ENCODE peak calls at places on chromosomes 5 and 9, in six cellular contexts. A is suprapubic skin; M is CD4-positive, alpha-beta memory T cell; F is PC-9; D is naive thymus-derived CD4-positive, alpha-beta T cell; R is Peyer's patch. N is an unnamed sample.

GRCh38 chr9:99430301-99430700 is 208.2 kb downstream of the SEC61B start:
- DNase-seq in A (no peak), M (no peak), F (no peak), D (no peak), R (no peak), N (no peak)

GRCh38 chr9:21710792-21711191 is 91.6 kb upstream of the MTAP start:
- DNase-seq in A (no peak), M (peak; percentile 13), F (no peak), D (peak; percentile 1), R (no peak), N (no peak)

GRCh38 chr5:81513982-81514381 is 120.0 kb upstream of the ACOT12 start:
- DNase-seq in A (no peak), M (peak; percentile 10), F (no peak), D (no peak), R (no peak), N (no peak)

GRCh38 chr9:136201174-136201573 is 3.8 kb downstream of the LHX3 start:
- DNase-seq in A (no peak), M (no peak), F (no peak), D (no peak), R (no peak), N (no peak)

GRCh38 chr9:18379073-18379811 is 94.7 kb upstream of the ADAMTSL1 start:
- DNase-seq in A (no peak), M (no peak), F (peak; percentile 12), D (no peak), R (no peak), N (no peak)

GRCh38 chr9:125884196-125884595 is 137.0 kb downstream of the PBX3 start:
- DNase-seq in A (no peak), M (no peak), F (no peak), D (no peak), R (no peak), N (no peak)

GRCh38 chr5:172089298-172090117 is 83.1 kb upstream of the FBXW11 start:
- DNase-seq in A (no peak), M (no peak), F (no peak), D (no peak), R (no peak), N (no peak)

GRCh38 chr5:92435781-92436180 is 1052.7 kb upstream of the ARRDC3 start:
- DNase-seq in A (no peak), M (no peak), F (no peak), D (no peak), R (no peak), N (no peak)

GRCh38 chr9:91141407-91141973 is 220.2 kb downstream of the AUH start:
- DNase-seq in A (no peak), M (no peak), F (no peak), D (no peak), R (no peak), N (no peak)

DNA sequence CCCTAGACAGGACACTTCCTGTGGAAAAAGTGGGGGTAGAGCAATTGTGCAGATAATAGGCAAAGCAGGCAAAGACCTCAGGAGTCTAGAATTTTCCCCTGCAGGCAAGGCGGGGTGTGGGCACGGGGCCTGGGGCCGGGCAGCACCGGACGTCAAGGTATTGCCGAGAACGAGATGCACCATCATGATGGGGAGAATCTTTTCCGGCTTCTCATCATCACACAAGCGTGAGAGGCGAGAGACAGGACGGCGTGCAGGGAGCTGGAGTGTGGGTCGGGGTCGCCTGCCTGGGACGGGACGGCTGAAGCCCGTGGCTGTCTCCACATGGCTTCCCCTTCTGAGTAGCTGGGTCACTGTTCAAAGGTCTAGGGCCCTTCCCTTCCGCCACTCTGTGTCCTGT is 44.5 kb downstream of the OLFM1 start:
- DNase-seq in A (no peak), M (no peak), F (no peak), D (no peak), R (no peak), N (no peak)
- H3K27me3 ChIP-seq in A (peaks cover 24% of the 10 kb centered on the region), M (no peaks in the 10 kb centered on the region), F (peaks cover 95% of the 10 kb centered on the region), D (no peaks in the 10 kb centered on the region), R (no peaks in the 10 kb centered on the region), N (no peaks in the 10 kb centered on the region)

GRCh38 chr5:176725521-176725920 is 78.2 kb downstream of the TSPAN17 start:
- DNase-seq in A (no peak), M (no peak), F (no peak), D (no peak), R (no peak), N (no peak)

GRCh38 chr5:176724472-176724871 is 77.2 kb downstream of the TSPAN17 start:
- DNase-seq in A (no peak), M (no peak), F (no peak), D (no peak), R (no peak), N (no peak)

GRCh38 chr5:176723440-176723839 is 76.2 kb downstream of the TSPAN17 start:
- DNase-seq in A (no peak), M (no peak), F (no peak), D (no peak), R (no peak), N (no peak)

GRCh38 chr5:176719113-176719814 is 72.0 kb downstream of the TSPAN17 start:
- DNase-seq in A (no peak), M (no peak), F (no peak), D (no peak), R (no peak), N (no peak)

DNA sequence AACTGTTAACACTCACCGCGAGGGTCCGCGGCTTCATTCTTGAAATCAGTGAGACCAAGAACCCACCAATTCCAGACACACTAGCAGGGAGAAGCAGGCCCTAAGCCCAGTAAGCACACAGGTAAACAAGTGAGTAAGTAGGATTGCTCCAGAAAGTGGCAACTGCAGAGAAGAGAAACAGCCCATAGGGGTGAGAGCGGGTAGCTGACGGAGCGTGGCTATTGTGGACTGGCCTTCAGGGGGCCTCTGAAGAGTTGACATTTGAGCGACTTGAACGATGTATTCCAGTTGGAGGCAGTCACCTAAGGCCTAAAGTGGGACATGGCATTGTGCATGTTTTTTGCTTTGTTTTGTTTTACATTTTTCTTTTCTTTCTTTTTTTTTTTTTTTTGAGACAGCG is 74.2 kb downstream of the TSPAN17 start:
- DNase-seq in A (no peak), M (no peak), F (no peak), D (no peak), R (no peak), N (no peak)
- H3K27me3 ChIP-seq in A (peaks cover 69% of the 10 kb centered on the region), M (peaks cover 4% of the 10 kb centered on the region), F (peaks cover 13% of the 10 kb centered on the region), D (no peaks in the 10 kb centered on the region), R (no peaks in the 10 kb centered on the region), N (no peaks in the 10 kb centered on the region)

GRCh38 chr5:133385346-133385745 is 227.0 kb downstream of the FSTL4 start:
- DNase-seq in A (peak; percentile 28), M (no peak), F (no peak), D (no peak), R (no peak), N (no peak)

GRCh38 chr5:133382661-133383579 is 229.4 kb downstream of the FSTL4 start:
- DNase-seq in A (no peak), M (no peak), F (no peak), D (no peak), R (no peak), N (no peak)

GRCh38 chr5:133383580-133383939 is 228.8 kb downstream of the FSTL4 start:
- DNase-seq in A (no peak), M (no peak), F (no peak), D (no peak), R (no peak), N (no peak)

GRCh38 chr5:133384903-133385302 is 227.4 kb downstream of the FSTL4 start:
- DNase-seq in A (peak; percentile 49), M (no peak), F (no peak), D (no peak), R (no peak), N (no peak)

GRCh38 chr5:133384120-133384855 is 228.1 kb downstream of the FSTL4 start:
- DNase-seq in A (peak; percentile 26), M (no peak), F (no peak), D (no peak), R (no peak), N (no peak)
- H3K27me3 ChIP-seq in A (no peaks in the 10 kb centered on the region), M (peaks cover under 1% of the 10 kb centered on the region), F (no peaks in the 10 kb centered on the region), D (no peaks in the 10 kb centered on the region), R (no peaks in the 10 kb centered on the region), N (no peaks in the 10 kb centered on the region)

GRCh38 chr5:150562832-150563231 is 54.9 kb downstream of the NDST1 start:
- DNase-seq in A (no peak), M (no peak), F (peak; percentile 56), D (no peak), R (no peak), N (no peak)
- H3K27me3 ChIP-seq in A (no peaks in the 10 kb centered on the region), M (no peaks in the 10 kb centered on the region), F (no peaks in the 10 kb centered on the region), D (no peaks in the 10 kb centered on the region), R (no peaks in the 10 kb centered on the region), N (no peaks in the 10 kb centered on the region)

GRCh38 chr5:42858031-42858643 is 46.4 kb upstream of the SELENOP start:
- DNase-seq in A (no peak), M (no peak), F (no peak), D (no peak), R (no peak), N (no peak)
- H3K27me3 ChIP-seq in A (no peaks in the 10 kb centered on the region), M (no peaks in the 10 kb centered on the region), F (peaks cover 26% of the 10 kb centered on the region), D (no peaks in the 10 kb centered on the region), R (no peaks in the 10 kb centered on the region), N (no peaks in the 10 kb centered on the region)

GRCh38 chr5:174283176-174283575 is 237.7 kb downstream of the NSG2 start:
- DNase-seq in A (no peak), M (no peak), F (no peak), D (no peak), R (no peak), N (no peak)
- H3K27me3 ChIP-seq in A (peaks cover 7% of the 10 kb centered on the region), M (no peaks in the 10 kb centered on the region), F (peaks cover 64% of the 10 kb centered on the region), D (no peaks in the 10 kb centered on the region), R (no peaks in the 10 kb centered on the region), N (no peaks in the 10 kb centered on the region)

GRCh38 chr9:138052322-138052615 is 174.7 kb downstream of the CACNA1B start:
- DNase-seq in A (no peak), M (no peak), F (no peak), D (no peak), R (no peak), N (no peak)
- H3K27me3 ChIP-seq in A (peaks cover 22% of the 10 kb centered on the region), M (no peaks in the 10 kb centered on the region), F (peaks cover 93% of the 10 kb centered on the region), D (no peaks in the 10 kb centered on the region), R (no peaks in the 10 kb centered on the region), N (no peaks in the 10 kb centered on the region)

GRCh38 chr5:1859099-1859498 is 23.6 kb downstream of the IRX4 start:
- DNase-seq in A (no peak), M (no peak), F (no peak), D (no peak), R (no peak), N (no peak)

GRCh38 chr5:1860949-1861348 is 21.8 kb downstream of the IRX4 start:
- DNase-seq in A (no peak), M (no peak), F (no peak), D (no peak), R (no peak), N (no peak)

GRCh38 chr5:1858436-1858835 is 24.3 kb downstream of the IRX4 start:
- DNase-seq in A (no peak), M (no peak), F (no peak), D (no peak), R (no peak), N (no peak)

GRCh38 chr5:1857256-1857600 is 25.5 kb downstream of the IRX4 start:
- DNase-seq in A (no peak), M (no peak), F (no peak), D (no peak), R (no peak), N (no peak)

DNA sequence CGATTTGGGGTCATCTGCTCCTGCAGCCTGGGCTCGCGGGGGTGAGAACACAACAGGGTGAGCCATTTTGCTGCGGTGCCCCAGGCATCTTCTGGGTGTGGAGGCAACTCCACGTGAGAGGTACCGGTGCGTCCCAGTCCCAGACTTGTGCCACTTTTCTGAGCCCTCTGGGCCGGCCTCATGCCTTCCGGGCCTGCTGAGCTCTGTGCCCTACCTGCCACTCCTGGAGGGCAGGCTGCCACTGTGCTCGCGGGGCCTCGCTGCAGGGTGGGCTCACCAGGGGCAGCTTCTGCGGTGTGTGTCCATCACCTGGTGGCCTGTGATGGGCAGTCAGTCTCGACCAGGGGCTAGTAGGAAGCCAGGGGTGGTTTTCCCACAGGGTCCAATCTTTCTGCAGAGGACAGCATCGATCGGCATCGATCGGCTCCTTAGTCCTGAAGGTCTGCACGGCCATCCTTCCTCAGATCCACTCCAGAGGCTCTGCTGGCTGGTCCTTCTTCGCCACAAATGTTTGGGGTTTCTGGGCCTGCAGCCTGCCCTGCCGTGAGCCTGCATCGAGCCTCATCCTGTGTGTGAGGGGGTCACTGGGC is 22.6 kb downstream of the IRX4 start:
- DNase-seq in A (no peak), M (no peak), F (no peak), D (no peak), R (no peak), N (no peak)
- H3K27me3 ChIP-seq in A (peaks cover 58% of the 10 kb centered on the region), M (peaks cover 3% of the 10 kb centered on the region), F (peaks cover 94% of the 10 kb centered on the region), D (no peaks in the 10 kb centered on the region), R (no peaks in the 10 kb centered on the region), N (peaks cover 2% of the 10 kb centered on the region)